ENCODE peak calls at places on chromosomes 12 and 14, in four cellular contexts. One of them, this sample, is unnamed.

GRCh38 chr14:104011824-104012517 is 69.6 kb upstream of the RD3L start:
- DNase-seq in AG04450: no peak
- DNase-seq in NCI-H1436: no peak
- DNase-seq in A549: no peak
- DNase-seq in this sample: no peak

GRCh38 chr12:114762490-114763110 is 78.6 kb upstream of the TBX3 start:
- DNase-seq in NCI-H1436: no peak
- DNase-seq in A549: no peak
- DNase-seq in AG04450: peak; percentile 76
- DNase-seq in this sample: no peak

GRCh38 chr12:53624956-53625355 is 1.2 kb downstream of the ATF7 start:
- DNase-seq in AG04450: no peak
- DNase-seq in A549: no peak
- DNase-seq in NCI-H1436: no peak
- DNase-seq in this sample: no peak

GRCh38 chr12:10634427-10634826 is 21.0 kb upstream of the MAGOHB start:
- DNase-seq in A549: no peak
- DNase-seq in AG04450: no peak
- DNase-seq in NCI-H1436: no peak
- DNase-seq in this sample: no peak

GRCh38 chr12:125069616-125070015 is 4.4 kb downstream of the AACS start:
- DNase-seq in A549: no peak
- DNase-seq in AG04450: no peak
- DNase-seq in NCI-H1436: no peak
- DNase-seq in this sample: no peak

GRCh38 chr12:98653866-98654493 is 8.9 kb downstream of the APAF1 start:
- DNase-seq in AG04450: peak; percentile 34
- DNase-seq in NCI-H1436: peak; percentile 59
- DNase-seq in A549: peak; percentile 33
- DNase-seq in this sample: no peak

GRCh38 chr14:95260537-95261440 is 58.9 kb downstream of the CLMN start:
- DNase-seq in A549: no peak
- DNase-seq in AG04450: no peak
- DNase-seq in NCI-H1436: no peak
- DNase-seq in this sample: no peak

GRCh38 chr12:53967451-53968059 is 5.4 kb upstream of the HOXC11 start:
- DNase-seq in NCI-H1436: no peak
- DNase-seq in A549: no peak
- DNase-seq in AG04450: no peak
- DNase-seq in this sample: no peak

GRCh38 chr12:94204647-94205247 is 56.4 kb downstream of the PLXNC1 start:
- DNase-seq in AG04450: no peak
- DNase-seq in A549: no peak
- DNase-seq in NCI-H1436: no peak
- DNase-seq in this sample: no peak

GRCh38 chr12:131375261-131375971 is 335.5 kb upstream of the SFSWAP start:
- DNase-seq in A549: no peak
- DNase-seq in NCI-H1436: no peak
- DNase-seq in AG04450: no peak
- DNase-seq in this sample: no peak

GRCh38 chr12:10182662-10183061 is 3.8 kb downstream of the TMEM52B start:
- DNase-seq in AG04450: no peak
- DNase-seq in A549: no peak
- DNase-seq in NCI-H1436: no peak
- DNase-seq in this sample: no peak

GRCh38 chr12:115897718-115898117 is 379.8 kb downstream of the MED13L start:
- DNase-seq in A549: no peak
- DNase-seq in NCI-H1436: no peak
- DNase-seq in AG04450: no peak
- DNase-seq in this sample: no peak

GRCh38 chr14:20630340-20631022 is 11.0 kb downstream of the OR6S1 start:
- DNase-seq in NCI-H1436: no peak
- DNase-seq in AG04450: no peak
- DNase-seq in A549: peak; percentile 49
- DNase-seq in this sample: peak; percentile 30

GRCh38 chr12:54601841-54602240 is 13.4 kb upstream of the PPP1R1A start:
- DNase-seq in AG04450: no peak
- DNase-seq in NCI-H1436: no peak
- DNase-seq in A549: no peak
- DNase-seq in this sample: no peak

GRCh38 chr12:15772405-15773018 is 16.7 kb downstream of the EPS8 start:
- DNase-seq in NCI-H1436: no peak
- DNase-seq in A549: no peak
- DNase-seq in AG04450: no peak
- DNase-seq in this sample: no peak

This sample was measured in endothelial cell.